ENCODE peak calls at places on chromosome 1, in ten cellular contexts. One of them, this sample, is unnamed.

GRCh38 chr1:227315500-227316346 is 2.6 kb downstream of the CDC42BPA start:
- DNase-seq in AG10803: peak
- DNase-seq in dorsolateral prefrontal cortex: no peak
- DNase-seq in fibroblast of mammary gland: peak
- DNase-seq in cardiac fibroblast: peak
- DNase-seq in mammary epithelial cell: peak
- DNase-seq in left lung: no peak
- DNase-seq in mesothelial cell of epicardium: no peak
- DNase-seq in breast epithelium: no peak
- DNase-seq in prostate gland: peak
- DNase-seq in this sample: no peak

GRCh38 chr1:230681599-230681998 is 32.3 kb downstream of the AGT start:
- DNase-seq in AG10803: peak
- DNase-seq in dorsolateral prefrontal cortex: no peak
- DNase-seq in fibroblast of mammary gland: peak
- DNase-seq in cardiac fibroblast: peak
- DNase-seq in mammary epithelial cell: peak
- DNase-seq in left lung: no peak
- DNase-seq in mesothelial cell of epicardium: no peak
- DNase-seq in breast epithelium: no peak
- DNase-seq in prostate gland: peak
- DNase-seq in this sample: no peak

GRCh38 chr1:236494586-236495207 is 29.1 kb upstream of the LGALS8 start:
- DNase-seq in AG10803: peak
- DNase-seq in dorsolateral prefrontal cortex: no peak
- DNase-seq in fibroblast of mammary gland: peak
- DNase-seq in cardiac fibroblast: peak
- DNase-seq in mammary epithelial cell: no peak
- DNase-seq in left lung: no peak
- DNase-seq in mesothelial cell of epicardium: peak
- DNase-seq in breast epithelium: no peak
- DNase-seq in prostate gland: no peak
- DNase-seq in this sample: no peak

GRCh38 chr1:8020032-8020431 is 6.1 kb downstream of the ERRFI1 start:
- DNase-seq in AG10803: peak
- DNase-seq in dorsolateral prefrontal cortex: no peak
- DNase-seq in fibroblast of mammary gland: peak
- DNase-seq in cardiac fibroblast: peak
- DNase-seq in mammary epithelial cell: peak
- DNase-seq in left lung: no peak
- DNase-seq in mesothelial cell of epicardium: no peak
- DNase-seq in breast epithelium: peak
- DNase-seq in prostate gland: peak
- DNase-seq in this sample: no peak

GRCh38 chr1:212234431-212235298 is 50.5 kb upstream of the PPP2R5A start:
- DNase-seq in AG10803: peak
- DNase-seq in dorsolateral prefrontal cortex: no peak
- DNase-seq in fibroblast of mammary gland: peak
- DNase-seq in cardiac fibroblast: peak
- DNase-seq in mammary epithelial cell: peak
- DNase-seq in left lung: peak
- DNase-seq in mesothelial cell of epicardium: no peak
- DNase-seq in breast epithelium: peak
- DNase-seq in prostate gland: no peak
- DNase-seq in this sample: no peak

GRCh38 chr1:3577300-3577699 is 34.0 kb downstream of the MEGF6 start:
- DNase-seq in AG10803: no peak
- DNase-seq in dorsolateral prefrontal cortex: peak
- DNase-seq in fibroblast of mammary gland: no peak
- DNase-seq in cardiac fibroblast: peak
- DNase-seq in mammary epithelial cell: no peak
- DNase-seq in left lung: no peak
- DNase-seq in mesothelial cell of epicardium: no peak
- DNase-seq in breast epithelium: no peak
- DNase-seq in prostate gland: no peak
- DNase-seq in this sample: no peak

GRCh38 chr1:201146626-201147390 is 7.5 kb downstream of the TMEM9 start:
- DNase-seq in AG10803: no peak
- DNase-seq in dorsolateral prefrontal cortex: no peak
- DNase-seq in fibroblast of mammary gland: no peak
- DNase-seq in cardiac fibroblast: no peak
- DNase-seq in mammary epithelial cell: no peak
- DNase-seq in left lung: no peak
- DNase-seq in mesothelial cell of epicardium: no peak
- DNase-seq in breast epithelium: no peak
- DNase-seq in prostate gland: no peak
- DNase-seq in this sample: no peak

GRCh38 chr1:217734973-217735372 is 103.8 kb downstream of the SPATA17 start:
- DNase-seq in AG10803: peak
- DNase-seq in dorsolateral prefrontal cortex: no peak
- DNase-seq in fibroblast of mammary gland: peak
- DNase-seq in cardiac fibroblast: no peak
- DNase-seq in mammary epithelial cell: peak
- DNase-seq in left lung: no peak
- DNase-seq in mesothelial cell of epicardium: no peak
- DNase-seq in breast epithelium: no peak
- DNase-seq in prostate gland: no peak
- DNase-seq in this sample: no peak

GRCh38 chr1:65524931-65525296 is 104.4 kb downstream of the LEPR start:
- DNase-seq in AG10803: no peak
- DNase-seq in dorsolateral prefrontal cortex: no peak
- DNase-seq in fibroblast of mammary gland: no peak
- DNase-seq in cardiac fibroblast: no peak
- DNase-seq in mammary epithelial cell: no peak
- DNase-seq in left lung: no peak
- DNase-seq in mesothelial cell of epicardium: no peak
- DNase-seq in breast epithelium: no peak
- DNase-seq in prostate gland: no peak
- DNase-seq in this sample: no peak

GRCh38 chr1:116201921-116202320 is 90.7 kb downstream of the MAB21L3 start:
- DNase-seq in AG10803: no peak
- DNase-seq in dorsolateral prefrontal cortex: no peak
- DNase-seq in fibroblast of mammary gland: no peak
- DNase-seq in cardiac fibroblast: no peak
- DNase-seq in mammary epithelial cell: no peak
- DNase-seq in left lung: no peak
- DNase-seq in mesothelial cell of epicardium: no peak
- DNase-seq in breast epithelium: no peak
- DNase-seq in prostate gland: no peak
- DNase-seq in this sample: no peak

GRCh38 chr1:214808845-214809460 is 206.0 kb downstream of the CENPF start:
- DNase-seq in AG10803: peak
- DNase-seq in dorsolateral prefrontal cortex: no peak
- DNase-seq in fibroblast of mammary gland: peak
- DNase-seq in cardiac fibroblast: peak
- DNase-seq in mammary epithelial cell: peak
- DNase-seq in left lung: no peak
- DNase-seq in mesothelial cell of epicardium: no peak
- DNase-seq in breast epithelium: no peak
- DNase-seq in prostate gland: no peak
- DNase-seq in this sample: no peak
- TF ChIP-seq CTCF in AG10803: peak
- TF ChIP-seq CTCF in dorsolateral prefrontal cortex: no peak
- TF ChIP-seq CTCF in fibroblast of mammary gland: peak
- TF ChIP-seq CTCF in cardiac fibroblast: peak
- TF ChIP-seq CTCF in mammary epithelial cell: peak
- TF ChIP-seq CTCF in left lung: no peak
- TF ChIP-seq CTCF in mesothelial cell of epicardium: no peak
- TF ChIP-seq CTCF in breast epithelium: no peak
- TF ChIP-seq CTCF in prostate gland: no peak
- TF ChIP-seq CTCF in this sample: peak

DNA sequence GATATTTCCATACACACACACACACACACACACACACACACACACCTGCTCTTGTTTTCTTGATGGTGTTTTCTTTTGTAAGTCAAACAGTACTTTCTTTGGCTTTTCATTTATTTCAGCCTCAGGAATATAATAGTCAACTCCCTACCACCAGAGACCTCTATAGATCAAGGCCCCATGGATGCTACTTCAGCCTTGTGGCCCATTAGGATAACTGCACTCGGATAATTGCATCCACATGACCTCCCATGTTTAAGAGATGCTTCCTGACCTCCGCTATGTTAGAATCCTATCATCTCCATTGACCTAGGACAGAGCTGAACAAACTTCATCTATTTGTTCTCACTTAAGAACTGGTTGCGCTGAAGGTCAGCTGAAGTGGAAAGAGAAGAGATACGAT is 1094.0 kb upstream of the B3GALT2 start:
- DNase-seq in AG10803: no peak
- DNase-seq in dorsolateral prefrontal cortex: no peak
- DNase-seq in fibroblast of mammary gland: no peak
- DNase-seq in cardiac fibroblast: no peak
- DNase-seq in mammary epithelial cell: no peak
- DNase-seq in left lung: no peak
- DNase-seq in mesothelial cell of epicardium: no peak
- DNase-seq in breast epithelium: no peak
- DNase-seq in prostate gland: no peak
- DNase-seq in this sample: no peak
- TF ChIP-seq CTCF in AG10803: no peak
- TF ChIP-seq CTCF in dorsolateral prefrontal cortex: no peak
- TF ChIP-seq CTCF in fibroblast of mammary gland: no peak
- TF ChIP-seq CTCF in cardiac fibroblast: no peak
- TF ChIP-seq CTCF in mammary epithelial cell: no peak
- TF ChIP-seq CTCF in left lung: no peak
- TF ChIP-seq CTCF in mesothelial cell of epicardium: no peak
- TF ChIP-seq CTCF in breast epithelium: no peak
- TF ChIP-seq CTCF in prostate gland: no peak
- TF ChIP-seq CTCF in this sample: no peak

DNA sequence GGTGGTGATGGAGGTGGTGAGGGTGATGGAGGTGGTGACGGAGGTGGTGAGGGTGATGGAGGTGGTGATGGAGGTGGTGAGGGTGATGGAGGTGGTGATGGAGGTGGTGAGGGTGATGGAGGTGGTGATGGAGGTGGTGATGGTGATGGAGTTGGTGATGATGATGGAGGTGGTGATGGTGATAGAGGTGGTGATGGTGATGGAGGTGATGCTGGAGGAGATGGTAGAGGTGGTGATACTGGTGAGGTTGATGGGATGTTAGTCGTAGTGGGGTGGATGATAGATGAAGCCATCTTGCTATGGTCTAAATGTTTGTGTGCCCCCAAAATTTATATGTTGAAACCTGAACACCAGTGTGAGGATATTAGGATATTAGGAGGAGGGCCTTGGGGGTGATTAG is 25.3 kb upstream of the IFNLR1 start:
- DNase-seq in AG10803: no peak
- DNase-seq in dorsolateral prefrontal cortex: no peak
- DNase-seq in fibroblast of mammary gland: no peak
- DNase-seq in cardiac fibroblast: no peak
- DNase-seq in mammary epithelial cell: no peak
- DNase-seq in left lung: no peak
- DNase-seq in mesothelial cell of epicardium: no peak
- DNase-seq in breast epithelium: no peak
- DNase-seq in prostate gland: no peak
- DNase-seq in this sample: no peak
- TF ChIP-seq CTCF in AG10803: no peak
- TF ChIP-seq CTCF in dorsolateral prefrontal cortex: no peak
- TF ChIP-seq CTCF in fibroblast of mammary gland: no peak
- TF ChIP-seq CTCF in cardiac fibroblast: no peak
- TF ChIP-seq CTCF in mammary epithelial cell: no peak
- TF ChIP-seq CTCF in left lung: no peak
- TF ChIP-seq CTCF in mesothelial cell of epicardium: no peak
- TF ChIP-seq CTCF in breast epithelium: no peak
- TF ChIP-seq CTCF in prostate gland: no peak
- TF ChIP-seq CTCF in this sample: no peak

GRCh38 chr1:175163702-175164101 is 28.9 kb downstream of the KIAA0040 start:
- DNase-seq in AG10803: no peak
- DNase-seq in dorsolateral prefrontal cortex: no peak
- DNase-seq in fibroblast of mammary gland: no peak
- DNase-seq in cardiac fibroblast: no peak
- DNase-seq in mammary epithelial cell: no peak
- DNase-seq in left lung: no peak
- DNase-seq in mesothelial cell of epicardium: no peak
- DNase-seq in breast epithelium: no peak
- DNase-seq in prostate gland: no peak
- DNase-seq in this sample: no peak
- TF ChIP-seq CTCF in AG10803: no peak
- TF ChIP-seq CTCF in dorsolateral prefrontal cortex: no peak
- TF ChIP-seq CTCF in fibroblast of mammary gland: no peak
- TF ChIP-seq CTCF in cardiac fibroblast: no peak
- TF ChIP-seq CTCF in mammary epithelial cell: no peak
- TF ChIP-seq CTCF in left lung: no peak
- TF ChIP-seq CTCF in mesothelial cell of epicardium: no peak
- TF ChIP-seq CTCF in breast epithelium: no peak
- TF ChIP-seq CTCF in prostate gland: no peak
- TF ChIP-seq CTCF in this sample: no peak